ENCODE peak calls at places on chromosomes 5 and 9, in ten cellular contexts. One of them, this sample, is unnamed.

GRCh38 chr5:58761418-58761817 is 178.5 kb downstream of the RAB3C start:
- DNase-seq in coronary artery: no peak
- DNase-seq in heart right ventricle: no peak
- DNase-seq in endothelial cell: no peak
- DNase-seq in B cell: no peak
- DNase-seq in H4: no peak
- DNase-seq in non-pigmented ciliary epithelial cell: no peak
- DNase-seq in NCI-H146: no peak
- DNase-seq in COR-L47: no peak
- DNase-seq in PC-9: no peak
- DNase-seq in this sample: no peak

GRCh38 chr5:139578348-139578724 is 17.2 kb downstream of the UBE2D2 start:
- DNase-seq in endothelial cell: no peak
- DNase-seq in non-pigmented ciliary epithelial cell: no peak
- DNase-seq in B cell: no peak
- DNase-seq in NCI-H146: no peak
- DNase-seq in H4: no peak
- DNase-seq in coronary artery: no peak
- DNase-seq in PC-9: no peak
- DNase-seq in COR-L47: no peak
- DNase-seq in heart right ventricle: no peak
- DNase-seq in this sample: no peak

GRCh38 chr9:122032346-122032745 is 60.8 kb downstream of the TTLL11 start:
- DNase-seq in endothelial cell: no peak
- DNase-seq in NCI-H146: no peak
- DNase-seq in COR-L47: no peak
- DNase-seq in B cell: no peak
- DNase-seq in non-pigmented ciliary epithelial cell: no peak
- DNase-seq in coronary artery: no peak
- DNase-seq in PC-9: no peak
- DNase-seq in H4: no peak
- DNase-seq in heart right ventricle: no peak
- DNase-seq in this sample: no peak

GRCh38 chr9:134268308-134268724 is 57.9 kb upstream of the RXRA start:
- DNase-seq in non-pigmented ciliary epithelial cell: no peak
- DNase-seq in COR-L47: no peak
- DNase-seq in PC-9: no peak
- DNase-seq in NCI-H146: no peak
- DNase-seq in H4: peak; percentile 40
- DNase-seq in endothelial cell: no peak
- DNase-seq in coronary artery: no peak
- DNase-seq in heart right ventricle: no peak
- DNase-seq in B cell: peak; percentile 75
- DNase-seq in this sample: peak; percentile 43

GRCh38 chr5:154714271-154714986 is 40.7 kb upstream of the LARP1 start:
- DNase-seq in non-pigmented ciliary epithelial cell: peak; percentile 27
- DNase-seq in COR-L47: no peak
- DNase-seq in coronary artery: no peak
- DNase-seq in heart right ventricle: no peak
- DNase-seq in NCI-H146: no peak
- DNase-seq in H4: peak; percentile 48
- DNase-seq in endothelial cell: no peak
- DNase-seq in B cell: peak; percentile 43
- DNase-seq in PC-9: no peak
- DNase-seq in this sample: peak; percentile 3

GRCh38 chr5:133353741-133354140 is 258.6 kb downstream of the FSTL4 start:
- DNase-seq in H4: no peak
- DNase-seq in non-pigmented ciliary epithelial cell: no peak
- DNase-seq in PC-9: no peak
- DNase-seq in NCI-H146: no peak
- DNase-seq in coronary artery: no peak
- DNase-seq in B cell: peak; percentile 9
- DNase-seq in endothelial cell: peak; percentile 49
- DNase-seq in COR-L47: no peak
- DNase-seq in heart right ventricle: no peak
- DNase-seq in this sample: peak; percentile 13

GRCh38 chr5:78627175-78627574 is 21.4 kb downstream of the LHFPL2 start:
- DNase-seq in PC-9: no peak
- DNase-seq in COR-L47: no peak
- DNase-seq in coronary artery: no peak
- DNase-seq in B cell: no peak
- DNase-seq in non-pigmented ciliary epithelial cell: no peak
- DNase-seq in H4: no peak
- DNase-seq in NCI-H146: no peak
- DNase-seq in endothelial cell: no peak
- DNase-seq in heart right ventricle: no peak
- DNase-seq in this sample: no peak

GRCh38 chr5:74113987-74114386 is 488.0 kb downstream of the ARHGEF28 start:
- DNase-seq in H4: no peak
- DNase-seq in non-pigmented ciliary epithelial cell: no peak
- DNase-seq in B cell: no peak
- DNase-seq in COR-L47: no peak
- DNase-seq in coronary artery: no peak
- DNase-seq in heart right ventricle: no peak
- DNase-seq in PC-9: no peak
- DNase-seq in NCI-H146: no peak
- DNase-seq in endothelial cell: no peak
- DNase-seq in this sample: no peak

GRCh38 chr5:16987776-16988175 is 51.7 kb upstream of the MYO10 start:
- DNase-seq in heart right ventricle: no peak
- DNase-seq in endothelial cell: no peak
- DNase-seq in PC-9: peak; percentile 1
- DNase-seq in COR-L47: no peak
- DNase-seq in NCI-H146: no peak
- DNase-seq in H4: no peak
- DNase-seq in coronary artery: no peak
- DNase-seq in B cell: no peak
- DNase-seq in non-pigmented ciliary epithelial cell: no peak
- DNase-seq in this sample: no peak

GRCh38 chr9:137235424-137236237 is 4.9 kb downstream of the SLC34A3 start:
- DNase-seq in H4: no peak
- DNase-seq in coronary artery: no peak
- DNase-seq in NCI-H146: peak; percentile 39
- DNase-seq in PC-9: no peak
- DNase-seq in endothelial cell: no peak
- DNase-seq in heart right ventricle: no peak
- DNase-seq in COR-L47: no peak
- DNase-seq in non-pigmented ciliary epithelial cell: no peak
- DNase-seq in B cell: no peak
- DNase-seq in this sample: no peak

GRCh38 chr9:6968271-6968670 is 210.5 kb downstream of the KDM4C start:
- DNase-seq in coronary artery: no peak
- DNase-seq in NCI-H146: no peak
- DNase-seq in endothelial cell: no peak
- DNase-seq in H4: no peak
- DNase-seq in B cell: no peak
- DNase-seq in heart right ventricle: no peak
- DNase-seq in PC-9: no peak
- DNase-seq in COR-L47: no peak
- DNase-seq in non-pigmented ciliary epithelial cell: peak; percentile 17
- DNase-seq in this sample: no peak

GRCh38 chr5:179187229-179187678 is 127.1 kb downstream of the ZNF354C start:
- DNase-seq in endothelial cell: no peak
- DNase-seq in non-pigmented ciliary epithelial cell: no peak
- DNase-seq in coronary artery: no peak
- DNase-seq in PC-9: no peak
- DNase-seq in heart right ventricle: no peak
- DNase-seq in COR-L47: no peak
- DNase-seq in NCI-H146: no peak
- DNase-seq in H4: no peak
- DNase-seq in B cell: no peak
- DNase-seq in this sample: no peak

GRCh38 chr9:123473226-123473625 is 117.2 kb downstream of the CRB2 start:
- DNase-seq in endothelial cell: no peak
- DNase-seq in coronary artery: no peak
- DNase-seq in heart right ventricle: no peak
- DNase-seq in B cell: no peak
- DNase-seq in non-pigmented ciliary epithelial cell: no peak
- DNase-seq in PC-9: no peak
- DNase-seq in NCI-H146: peak; percentile 49
- DNase-seq in H4: no peak
- DNase-seq in COR-L47: peak; percentile 89
- DNase-seq in this sample: no peak

GRCh38 chr9:133658442-133659431 is 22.6 kb downstream of the DBH start:
- DNase-seq in H4: peak; percentile 36
- DNase-seq in coronary artery: no peak
- DNase-seq in PC-9: no peak
- DNase-seq in non-pigmented ciliary epithelial cell: no peak
- DNase-seq in NCI-H146: peak; percentile 81
- DNase-seq in COR-L47: peak; percentile 91
- DNase-seq in heart right ventricle: peak; percentile 54
- DNase-seq in endothelial cell: no peak
- DNase-seq in B cell: no peak
- DNase-seq in this sample: no peak

GRCh38 chr5:51621156-51621555 is 237.9 kb downstream of the ISL1 start:
- DNase-seq in COR-L47: no peak
- DNase-seq in PC-9: no peak
- DNase-seq in B cell: no peak
- DNase-seq in NCI-H146: no peak
- DNase-seq in non-pigmented ciliary epithelial cell: no peak
- DNase-seq in endothelial cell: no peak
- DNase-seq in H4: no peak
- DNase-seq in coronary artery: no peak
- DNase-seq in heart right ventricle: no peak
- DNase-seq in this sample: peak; percentile 19

GRCh38 chr9:109771084-109771483 is 8.9 kb upstream of the PALM2AKAP2 start:
- DNase-seq in endothelial cell: no peak
- DNase-seq in H4: peak; percentile 56
- DNase-seq in PC-9: no peak
- DNase-seq in coronary artery: no peak
- DNase-seq in non-pigmented ciliary epithelial cell: peak; percentile 57
- DNase-seq in NCI-H146: no peak
- DNase-seq in COR-L47: no peak
- DNase-seq in B cell: no peak
- DNase-seq in heart right ventricle: no peak
- DNase-seq in this sample: no peak

GRCh38 chr9:108184941-108185340 is 670.8 kb downstream of the ACTL7B start:
- DNase-seq in H4: peak; percentile 32
- DNase-seq in B cell: no peak
- DNase-seq in COR-L47: no peak
- DNase-seq in endothelial cell: no peak
- DNase-seq in PC-9: peak; percentile 70
- DNase-seq in NCI-H146: no peak
- DNase-seq in heart right ventricle: no peak
- DNase-seq in non-pigmented ciliary epithelial cell: peak; percentile 22
- DNase-seq in coronary artery: no peak
- DNase-seq in this sample: peak; percentile 79

GRCh38 chr5:66367814-66368541 is 223.9 kb downstream of the SREK1 start:
- DNase-seq in B cell: no peak
- DNase-seq in NCI-H146: no peak
- DNase-seq in heart right ventricle: no peak
- DNase-seq in H4: no peak
- DNase-seq in COR-L47: no peak
- DNase-seq in coronary artery: no peak
- DNase-seq in endothelial cell: no peak
- DNase-seq in non-pigmented ciliary epithelial cell: no peak
- DNase-seq in PC-9: no peak
- DNase-seq in this sample: no peak

GRCh38 chr9:113577525-113578261 is 114.2 kb downstream of the RGS3 start:
- DNase-seq in B cell: no peak
- DNase-seq in heart right ventricle: no peak
- DNase-seq in NCI-H146: no peak
- DNase-seq in COR-L47: no peak
- DNase-seq in coronary artery: no peak
- DNase-seq in H4: no peak
- DNase-seq in PC-9: peak; percentile 66
- DNase-seq in endothelial cell: no peak
- DNase-seq in non-pigmented ciliary epithelial cell: no peak
- DNase-seq in this sample: no peak

GRCh38 chr5:88109806-88110205 is 158.8 kb downstream of the TMEM161B start:
- DNase-seq in B cell: no peak
- DNase-seq in PC-9: no peak
- DNase-seq in H4: peak; percentile 67
- DNase-seq in heart right ventricle: no peak
- DNase-seq in coronary artery: no peak
- DNase-seq in COR-L47: no peak
- DNase-seq in non-pigmented ciliary epithelial cell: no peak
- DNase-seq in NCI-H146: no peak
- DNase-seq in endothelial cell: no peak
- DNase-seq in this sample: no peak

GRCh38 chr9:33524431-33524947 is 438 bp downstream of the ANKRD18B start:
- DNase-seq in B cell: no peak
- DNase-seq in non-pigmented ciliary epithelial cell: no peak
- DNase-seq in COR-L47: peak; percentile 51
- DNase-seq in endothelial cell: no peak
- DNase-seq in H4: no peak
- DNase-seq in coronary artery: no peak
- DNase-seq in NCI-H146: peak; percentile 66
- DNase-seq in PC-9: no peak
- DNase-seq in heart right ventricle: no peak
- DNase-seq in this sample: peak; percentile 22

GRCh38 chr9:133694686-133695085 is 43.5 kb downstream of the SARDH start:
- DNase-seq in coronary artery: no peak
- DNase-seq in PC-9: no peak
- DNase-seq in B cell: no peak
- DNase-seq in endothelial cell: no peak
- DNase-seq in COR-L47: no peak
- DNase-seq in non-pigmented ciliary epithelial cell: no peak
- DNase-seq in heart right ventricle: no peak
- DNase-seq in H4: no peak
- DNase-seq in NCI-H146: no peak
- DNase-seq in this sample: no peak

GRCh38 chr5:167296680-167297079 is 994.8 kb upstream of the WWC1 start:
- DNase-seq in COR-L47: no peak
- DNase-seq in non-pigmented ciliary epithelial cell: no peak
- DNase-seq in endothelial cell: no peak
- DNase-seq in B cell: no peak
- DNase-seq in PC-9: no peak
- DNase-seq in heart right ventricle: no peak
- DNase-seq in coronary artery: no peak
- DNase-seq in NCI-H146: no peak
- DNase-seq in H4: peak; percentile 46
- DNase-seq in this sample: no peak

GRCh38 chr5:54758038-54758437 is 227.4 kb downstream of the ESM1 start:
- DNase-seq in H4: no peak
- DNase-seq in B cell: no peak
- DNase-seq in NCI-H146: no peak
- DNase-seq in heart right ventricle: no peak
- DNase-seq in endothelial cell: no peak
- DNase-seq in COR-L47: no peak
- DNase-seq in PC-9: no peak
- DNase-seq in non-pigmented ciliary epithelial cell: peak; percentile 63
- DNase-seq in coronary artery: no peak
- DNase-seq in this sample: no peak

This sample was measured in trophoblast cell.